ENCODE peak calls at places on chromosomes 12 and 14, in nine cellular contexts. F is left ventricle myocardium inferior; N is aorta; Q is stimulated activated CD4-positive, alpha-beta T cell treated with anti-CD3 and anti-CD28 coated beads, Interleukin-15, amount 100 ng/mL, for 1 hour; V is GM12865; I is Right ventricle myocardium superior; E is D341Med; T is Caki2; Z is neural crest cell. H is an unnamed sample.

GRCh38 chr14:22131749-22132476 is 457.1 kb downstream of the DAD1 start:
- DNase-seq in F (no peak), N (no peak), Q (no peak), V (peak; percentile 46), I (no peak), E (no peak), T (no peak), Z (peak; percentile 40), H (no peak)

GRCh38 chr14:51957950-51958349 is 31.4 kb upstream of the RTRAF start:
- DNase-seq in F (no peak), N (no peak), Q (no peak), V (no peak), I (no peak), E (no peak), T (no peak), Z (no peak), H (no peak)

GRCh38 chr12:54988402-54989054 is 4.0 kb upstream of the TESPA1 start:
- DNase-seq in F (peak; percentile 92), N (peak; percentile 87), Q (no peak), V (peak; percentile 58), I (peak; percentile 95), E (peak; percentile 52), T (no peak), Z (no peak), H (no peak)

GRCh38 chr12:58378038-58378437 is 436.7 kb downstream of the ATP23 start:
- DNase-seq in F (no peak), N (no peak), Q (no peak), V (no peak), I (no peak), E (no peak), T (no peak), Z (no peak), H (no peak)

GRCh38 chr12:27148373-27148772 is 66.0 kb upstream of the C12orf71 start:
- DNase-seq in F (no peak), N (no peak), Q (no peak), V (no peak), I (no peak), E (no peak), T (no peak), Z (no peak), H (no peak)

GRCh38 chr14:33805593-33805992 is 145.3 kb downstream of the EGLN3 start:
- DNase-seq in F (no peak), N (no peak), Q (no peak), V (no peak), I (no peak), E (no peak), T (no peak), Z (no peak), H (no peak)

GRCh38 chr14:88825078-88825458 is 617 bp downstream of the TTC8 start:
- DNase-seq in F (no peak), N (no peak), Q (no peak), V (no peak), I (no peak), E (no peak), T (peak; percentile 9), Z (no peak), H (no peak)

GRCh38 chr14:85366226-85366625 is 163.7 kb upstream of the FLRT2 start:
- DNase-seq in F (no peak), N (no peak), Q (no peak), V (no peak), I (no peak), E (no peak), T (no peak), Z (no peak), H (no peak)

GRCh38 chr14:90698379-90698869 is 117.8 kb downstream of the TTC7B start:
- DNase-seq in F (peak; percentile 78), N (peak; percentile 79), Q (no peak), V (no peak), I (peak; percentile 86), E (peak; percentile 56), T (peak; percentile 11), Z (no peak), H (no peak)

GRCh38 chr12:104323899-104324298 is 20.4 kb downstream of the EID3 start:
- DNase-seq in F (no peak), N (no peak), Q (no peak), V (no peak), I (no peak), E (no peak), T (no peak), Z (no peak), H (no peak)

GRCh38 chr12:7667025-7667575 is 1.4 kb upstream of the APOBEC1 start:
- DNase-seq in F (no peak), N (no peak), Q (no peak), V (no peak), I (no peak), E (no peak), T (no peak), Z (no peak), H (no peak)

GRCh38 chr12:15268927-15269552 is 47.8 kb upstream of the RERG start:
- DNase-seq in F (peak; percentile 14), N (no peak), Q (no peak), V (peak; percentile 71), I (no peak), E (peak; percentile 79), T (peak; percentile 35), Z (peak; percentile 10), H (peak; percentile 30)

GRCh38 chr12:89932950-89933349 is 224.3 kb upstream of the ATP2B1 start:
- DNase-seq in F (no peak), N (no peak), Q (no peak), V (no peak), I (no peak), E (no peak), T (no peak), Z (no peak), H (no peak)

GRCh38 chr14:101019974-101020710 is 116.6 kb upstream of the RTL1 start:
- DNase-seq in F (peak; percentile 1), N (no peak), Q (no peak), V (no peak), I (no peak), E (no peak), T (no peak), Z (no peak), H (no peak)

GRCh38 chr12:107523760-107524558 is 161.6 kb upstream of the PWP1 start:
- DNase-seq in F (no peak), N (no peak), Q (no peak), V (no peak), I (no peak), E (no peak), T (no peak), Z (no peak), H (no peak)

GRCh38 chr14:69056389-69056788 is 77.3 kb upstream of the ACTN1 start:
- DNase-seq in F (no peak), N (no peak), Q (no peak), V (no peak), I (no peak), E (peak; percentile 71), T (no peak), Z (no peak), H (peak; percentile 58)

GRCh38 chr12:115572440-115572839 is 705.1 kb downstream of the MED13L start:
- DNase-seq in F (no peak), N (no peak), Q (no peak), V (peak; percentile 88), I (no peak), E (no peak), T (no peak), Z (no peak), H (no peak)

GRCh38 chr12:11723993-11724392 is 74.5 kb downstream of the ETV6 start:
- DNase-seq in F (no peak), N (no peak), Q (no peak), V (no peak), I (no peak), E (no peak), T (no peak), Z (no peak), H (no peak)

GRCh38 chr12:117875652-117876491 is 92.9 kb downstream of the KSR2 start:
- DNase-seq in F (no peak), N (peak; percentile 53), Q (peak; percentile 4), V (peak; percentile 57), I (peak; percentile 46), E (peak; percentile 80), T (no peak), Z (peak; percentile 64), H (peak; percentile 46)

H was measured in stimulated activated naive CD8-positive, alpha-beta T cell treated with anti-CD3 and anti-CD28 coated beads, Interleukin-15, amount 100 ng/mL, for 72 hours.